ENCODE peak calls at places on chromosome 4, in nine cellular contexts. One of them, this sample, is unnamed.

GRCh38 chr4:31411606-31412005 is 691.4 kb downstream of the PCDH7 start:
- DNase-seq in esophagus muscularis mucosa: no peak
- DNase-seq in coronary artery: no peak
- DNase-seq in foreskin fibroblast: no peak
- DNase-seq in transverse colon: no peak
- DNase-seq in HL-60: no peak
- DNase-seq in fibroblast of mammary gland: peak
- DNase-seq in body of pancreas: no peak
- DNase-seq in pancreas: no peak
- DNase-seq in this sample: peak

GRCh38 chr4:11132478-11132877 is 296.2 kb downstream of the HS3ST1 start:
- DNase-seq in esophagus muscularis mucosa: no peak
- DNase-seq in coronary artery: no peak
- DNase-seq in foreskin fibroblast: no peak
- DNase-seq in transverse colon: no peak
- DNase-seq in HL-60: no peak
- DNase-seq in fibroblast of mammary gland: no peak
- DNase-seq in body of pancreas: no peak
- DNase-seq in pancreas: no peak
- DNase-seq in this sample: no peak

GRCh38 chr4:20895988-20896387 is 195.7 kb downstream of the PACRGL start:
- DNase-seq in esophagus muscularis mucosa: no peak
- DNase-seq in coronary artery: no peak
- DNase-seq in foreskin fibroblast: no peak
- DNase-seq in transverse colon: no peak
- DNase-seq in HL-60: no peak
- DNase-seq in fibroblast of mammary gland: no peak
- DNase-seq in body of pancreas: no peak
- DNase-seq in pancreas: no peak
- DNase-seq in this sample: no peak

GRCh38 chr4:145823743-145824142 is 114.9 kb downstream of the ZNF827 start:
- DNase-seq in esophagus muscularis mucosa: no peak
- DNase-seq in coronary artery: no peak
- DNase-seq in foreskin fibroblast: no peak
- DNase-seq in transverse colon: no peak
- DNase-seq in HL-60: no peak
- DNase-seq in fibroblast of mammary gland: no peak
- DNase-seq in body of pancreas: no peak
- DNase-seq in pancreas: no peak
- DNase-seq in this sample: no peak

GRCh38 chr4:167185465-167185864 is 48.8 kb downstream of the SPOCK3 start:
- DNase-seq in esophagus muscularis mucosa: no peak
- DNase-seq in coronary artery: no peak
- DNase-seq in foreskin fibroblast: no peak
- DNase-seq in transverse colon: no peak
- DNase-seq in HL-60: no peak
- DNase-seq in fibroblast of mammary gland: no peak
- DNase-seq in body of pancreas: no peak
- DNase-seq in pancreas: no peak
- DNase-seq in this sample: no peak

GRCh38 chr4:139810710-139811109 is 145.1 kb downstream of the MGST2 start:
- DNase-seq in esophagus muscularis mucosa: no peak
- DNase-seq in coronary artery: no peak
- DNase-seq in foreskin fibroblast: no peak
- DNase-seq in transverse colon: no peak
- DNase-seq in HL-60: no peak
- DNase-seq in fibroblast of mammary gland: no peak
- DNase-seq in body of pancreas: no peak
- DNase-seq in pancreas: no peak
- DNase-seq in this sample: no peak

GRCh38 chr4:156606444-156607197 is 365.0 kb downstream of the PDGFC start:
- DNase-seq in esophagus muscularis mucosa: no peak
- DNase-seq in coronary artery: no peak
- DNase-seq in foreskin fibroblast: no peak
- DNase-seq in transverse colon: no peak
- DNase-seq in HL-60: no peak
- DNase-seq in fibroblast of mammary gland: peak
- DNase-seq in body of pancreas: no peak
- DNase-seq in pancreas: no peak
- DNase-seq in this sample: peak

GRCh38 chr4:3384771-3385701 is 56.7 kb upstream of the HGFAC start:
- DNase-seq in esophagus muscularis mucosa: no peak
- DNase-seq in coronary artery: peak
- DNase-seq in foreskin fibroblast: no peak
- DNase-seq in transverse colon: peak
- DNase-seq in HL-60: peak
- DNase-seq in fibroblast of mammary gland: no peak
- DNase-seq in body of pancreas: peak
- DNase-seq in pancreas: no peak
- DNase-seq in this sample: no peak

GRCh38 chr4:112704991-112705845 is 68.3 kb downstream of the LARP7 start:
- DNase-seq in esophagus muscularis mucosa: peak
- DNase-seq in coronary artery: no peak
- DNase-seq in foreskin fibroblast: peak
- DNase-seq in transverse colon: peak
- DNase-seq in HL-60: no peak
- DNase-seq in fibroblast of mammary gland: peak
- DNase-seq in body of pancreas: peak
- DNase-seq in pancreas: peak
- DNase-seq in this sample: peak

GRCh38 chr4:151428346-151428745 is 19.4 kb downstream of the FHIP1A start:
- DNase-seq in esophagus muscularis mucosa: no peak
- DNase-seq in coronary artery: no peak
- DNase-seq in foreskin fibroblast: no peak
- DNase-seq in transverse colon: no peak
- DNase-seq in HL-60: no peak
- DNase-seq in fibroblast of mammary gland: no peak
- DNase-seq in body of pancreas: no peak
- DNase-seq in pancreas: no peak
- DNase-seq in this sample: no peak

GRCh38 chr4:3769642-3770184 is 3.5 kb downstream of the ADRA2C start:
- DNase-seq in esophagus muscularis mucosa: no peak
- DNase-seq in coronary artery: no peak
- DNase-seq in foreskin fibroblast: no peak
- DNase-seq in transverse colon: no peak
- DNase-seq in HL-60: no peak
- DNase-seq in fibroblast of mammary gland: no peak
- DNase-seq in body of pancreas: no peak
- DNase-seq in pancreas: no peak
- DNase-seq in this sample: no peak

GRCh38 chr4:38180456-38180855 is 220.3 kb downstream of the PTTG2 start:
- DNase-seq in esophagus muscularis mucosa: no peak
- DNase-seq in coronary artery: no peak
- DNase-seq in foreskin fibroblast: no peak
- DNase-seq in transverse colon: no peak
- DNase-seq in HL-60: no peak
- DNase-seq in fibroblast of mammary gland: peak
- DNase-seq in body of pancreas: no peak
- DNase-seq in pancreas: no peak
- DNase-seq in this sample: no peak

GRCh38 chr4:40887690-40888089 is 137.9 kb downstream of the NSUN7 start:
- DNase-seq in esophagus muscularis mucosa: no peak
- DNase-seq in coronary artery: no peak
- DNase-seq in foreskin fibroblast: peak
- DNase-seq in transverse colon: no peak
- DNase-seq in HL-60: no peak
- DNase-seq in fibroblast of mammary gland: peak
- DNase-seq in body of pancreas: peak
- DNase-seq in pancreas: no peak
- DNase-seq in this sample: peak

GRCh38 chr4:82124365-82124764 is 249.4 kb downstream of the HNRNPD start:
- DNase-seq in esophagus muscularis mucosa: no peak
- DNase-seq in coronary artery: no peak
- DNase-seq in foreskin fibroblast: no peak
- DNase-seq in transverse colon: no peak
- DNase-seq in HL-60: no peak
- DNase-seq in fibroblast of mammary gland: no peak
- DNase-seq in body of pancreas: no peak
- DNase-seq in pancreas: no peak
- DNase-seq in this sample: no peak

GRCh38 chr4:82126641-82127040 is 247.2 kb downstream of the HNRNPD start:
- DNase-seq in esophagus muscularis mucosa: no peak
- DNase-seq in coronary artery: no peak
- DNase-seq in foreskin fibroblast: no peak
- DNase-seq in transverse colon: no peak
- DNase-seq in HL-60: no peak
- DNase-seq in fibroblast of mammary gland: no peak
- DNase-seq in body of pancreas: no peak
- DNase-seq in pancreas: no peak
- DNase-seq in this sample: no peak

GRCh38 chr4:82125863-82126297 is 247.9 kb downstream of the HNRNPD start:
- DNase-seq in esophagus muscularis mucosa: no peak
- DNase-seq in coronary artery: no peak
- DNase-seq in foreskin fibroblast: no peak
- DNase-seq in transverse colon: no peak
- DNase-seq in HL-60: no peak
- DNase-seq in fibroblast of mammary gland: no peak
- DNase-seq in body of pancreas: no peak
- DNase-seq in pancreas: no peak
- DNase-seq in this sample: no peak

GRCh38 chr4:82125170-82125862 is 248.5 kb downstream of the HNRNPD start:
- DNase-seq in esophagus muscularis mucosa: no peak
- DNase-seq in coronary artery: no peak
- DNase-seq in foreskin fibroblast: no peak
- DNase-seq in transverse colon: no peak
- DNase-seq in HL-60: no peak
- DNase-seq in fibroblast of mammary gland: no peak
- DNase-seq in body of pancreas: no peak
- DNase-seq in pancreas: no peak
- DNase-seq in this sample: no peak

DNA sequence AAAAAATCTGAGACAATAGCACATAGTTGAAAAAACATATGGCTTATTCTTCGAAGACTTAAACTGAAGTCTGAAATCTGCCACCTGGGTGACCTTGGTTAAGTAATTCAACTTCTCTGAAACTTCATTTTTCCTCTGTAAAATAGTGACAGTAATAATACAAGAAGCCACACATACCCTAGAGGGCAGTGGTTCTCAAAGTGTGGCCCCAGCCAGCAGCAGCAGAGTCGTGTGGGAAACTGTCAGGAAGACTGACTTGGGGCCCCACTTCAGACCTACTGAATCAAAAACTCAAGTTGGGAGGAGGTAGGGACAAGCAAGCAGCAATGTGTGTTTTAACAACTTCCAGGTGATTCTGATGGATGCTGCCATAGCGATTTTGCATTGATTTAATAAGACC is 249.9 kb downstream of the HNRNPD start:
- DNase-seq in esophagus muscularis mucosa: no peak
- DNase-seq in coronary artery: no peak
- DNase-seq in foreskin fibroblast: no peak
- DNase-seq in transverse colon: no peak
- DNase-seq in HL-60: no peak
- DNase-seq in fibroblast of mammary gland: no peak
- DNase-seq in body of pancreas: no peak
- DNase-seq in pancreas: no peak
- DNase-seq in this sample: no peak
- TF ChIP-seq CTCF in esophagus muscularis mucosa: no peak
- TF ChIP-seq CTCF in coronary artery: no peak
- TF ChIP-seq CTCF in foreskin fibroblast: no peak
- TF ChIP-seq CTCF in transverse colon: no peak
- TF ChIP-seq CTCF in HL-60: no peak
- TF ChIP-seq CTCF in fibroblast of mammary gland: no peak
- TF ChIP-seq CTCF in body of pancreas: no peak
- TF ChIP-seq CTCF in pancreas: no peak
- TF ChIP-seq CTCF in this sample: no peak

DNA sequence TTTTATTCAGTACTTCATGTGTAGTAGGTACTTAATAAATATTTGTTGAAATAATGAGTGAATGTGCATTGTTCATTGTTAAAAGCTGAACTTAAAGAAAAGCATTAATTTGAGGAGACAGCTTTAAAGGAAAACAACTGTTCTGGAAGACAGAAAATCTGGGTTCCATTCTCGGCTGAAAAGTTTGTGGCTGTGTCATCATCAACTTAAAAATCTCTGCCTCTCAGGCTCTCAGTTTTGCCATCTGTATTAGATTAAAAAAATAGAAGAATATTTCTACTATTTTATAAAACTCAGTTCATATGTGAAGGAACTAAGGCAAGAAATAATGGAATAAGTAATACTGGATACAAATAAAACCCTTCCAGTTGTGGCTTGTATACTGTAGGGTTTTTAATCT is 62.5 kb downstream of the FSTL5 start:
- DNase-seq in esophagus muscularis mucosa: no peak
- DNase-seq in coronary artery: no peak
- DNase-seq in foreskin fibroblast: no peak
- DNase-seq in transverse colon: no peak
- DNase-seq in HL-60: no peak
- DNase-seq in fibroblast of mammary gland: no peak
- DNase-seq in body of pancreas: no peak
- DNase-seq in pancreas: no peak
- DNase-seq in this sample: no peak
- H3K4me3 ChIP-seq in esophagus muscularis mucosa: no peak
- H3K4me3 ChIP-seq in coronary artery: no peak
- H3K4me3 ChIP-seq in foreskin fibroblast: no peak
- H3K4me3 ChIP-seq in transverse colon: no peak
- H3K4me3 ChIP-seq in HL-60: no peak
- H3K4me3 ChIP-seq in fibroblast of mammary gland: no peak
- H3K4me3 ChIP-seq in body of pancreas: no peak
- H3K4me3 ChIP-seq in pancreas: no peak
- H3K4me3 ChIP-seq in this sample: no peak

DNA sequence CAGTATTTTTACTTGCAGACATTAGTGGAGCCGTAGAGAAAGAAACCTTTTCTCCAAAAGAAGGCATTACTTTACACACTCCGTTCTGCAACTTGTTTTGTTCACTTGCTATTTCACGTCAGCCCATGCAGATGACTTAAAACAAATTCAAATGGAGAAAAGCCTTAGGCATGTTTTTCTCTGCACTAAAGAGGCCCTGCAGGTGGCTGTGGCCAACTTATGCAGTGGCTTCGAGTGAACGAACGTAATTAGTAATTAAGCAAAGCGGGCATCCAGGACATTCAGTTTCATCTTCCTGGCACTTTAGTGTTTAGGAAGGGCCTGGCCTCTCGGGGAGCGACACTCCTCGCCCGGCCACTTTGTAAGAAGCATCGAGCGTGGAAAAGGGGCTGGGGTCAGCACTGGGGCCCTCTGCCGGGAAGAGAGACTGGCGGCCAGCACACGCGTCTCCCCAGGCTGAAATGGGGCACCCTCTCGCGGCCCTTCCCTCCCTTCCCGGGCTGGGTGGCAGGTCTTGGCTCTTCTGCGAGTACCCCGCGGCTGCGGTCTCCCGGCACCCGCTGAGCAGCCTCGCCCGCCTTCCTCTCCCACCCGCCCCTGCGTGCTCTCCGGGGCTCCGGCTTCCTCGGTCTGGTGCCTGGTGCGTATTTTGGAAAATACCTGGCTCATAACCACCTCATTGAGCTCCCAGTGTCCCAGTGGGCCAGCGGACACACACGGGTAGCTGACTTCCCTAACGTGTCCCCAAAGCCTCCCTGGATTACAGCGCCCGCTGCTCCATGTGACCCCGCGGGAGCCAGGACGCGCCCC is 706 bp upstream of the CYP4V2 start:
- DNase-seq in esophagus muscularis mucosa: no peak
- DNase-seq in coronary artery: no peak
- DNase-seq in foreskin fibroblast: peak
- DNase-seq in transverse colon: peak
- DNase-seq in HL-60: no peak
- DNase-seq in fibroblast of mammary gland: peak
- DNase-seq in body of pancreas: no peak
- DNase-seq in pancreas: peak
- DNase-seq in this sample: peak
- TF ChIP-seq CTCF in esophagus muscularis mucosa: no peak
- TF ChIP-seq CTCF in coronary artery: no peak
- TF ChIP-seq CTCF in foreskin fibroblast: peak
- TF ChIP-seq CTCF in transverse colon: no peak
- TF ChIP-seq CTCF in HL-60: no peak
- TF ChIP-seq CTCF in fibroblast of mammary gland: no peak
- TF ChIP-seq CTCF in body of pancreas: no peak
- TF ChIP-seq CTCF in pancreas: no peak
- TF ChIP-seq CTCF in this sample: no peak

GRCh38 chr4:46819095-46819494 is 90.0 kb downstream of the COX7B2 start:
- DNase-seq in esophagus muscularis mucosa: no peak
- DNase-seq in coronary artery: no peak
- DNase-seq in foreskin fibroblast: no peak
- DNase-seq in transverse colon: no peak
- DNase-seq in HL-60: no peak
- DNase-seq in fibroblast of mammary gland: no peak
- DNase-seq in body of pancreas: no peak
- DNase-seq in pancreas: no peak
- DNase-seq in this sample: no peak
- H3K4me3 ChIP-seq in esophagus muscularis mucosa: no peak
- H3K4me3 ChIP-seq in coronary artery: no peak
- H3K4me3 ChIP-seq in foreskin fibroblast: no peak
- H3K4me3 ChIP-seq in transverse colon: no peak
- H3K4me3 ChIP-seq in HL-60: no peak
- H3K4me3 ChIP-seq in fibroblast of mammary gland: no peak
- H3K4me3 ChIP-seq in body of pancreas: no peak
- H3K4me3 ChIP-seq in pancreas: no peak
- H3K4me3 ChIP-seq in this sample: no peak

This sample was measured in fibroblast of villous mesenchyme.